ENCODE peak calls at places on chromosomes 3 and 15, in six cellular contexts. B, T, J, G, C and F are unnamed samples. For H3K4me1 and H3K27me3, the result is how much of the 10 kb centered on the place peaks cover.

GRCh38 chr3:181899702-181900101 is 188.0 kb downstream of the SOX2 start:
- DNase-seq in B (no peak), J (no peak), G (no peak), C (no peak), T (no peak), F (no peak)

GRCh38 chr15:34582461-34583357 is 742 bp downstream of the GOLGA8B start:
- DNase-seq in T (no peak), C (no peak), B (peak), J (peak), G (peak), F (peak)

GRCh38 chr15:101531170-101531569 is 41.7 kb upstream of the PCSK6 start:
- DNase-seq in G (no peak), C (no peak), B (no peak), J (no peak), T (no peak), F (no peak)

GRCh38 chr3:9211155-9211950 is 38.1 kb downstream of the SRGAP3 start:
- DNase-seq in T (no peak), C (no peak), J (peak), B (no peak), G (no peak), F (no peak)

GRCh38 chr15:80818996-80819395 is 39.8 kb downstream of the CEMIP start:
- DNase-seq in C (no peak), G (no peak), T (no peak), J (no peak), B (no peak), F (no peak)

GRCh38 chr15:101526890-101527289 is 37.4 kb upstream of the PCSK6 start:
- DNase-seq in C (no peak), G (no peak), J (no peak), T (no peak), B (no peak), F (no peak)

GRCh38 chr15:99735868-99736267 is 2.6 kb upstream of the LYSMD4 start:
- DNase-seq in B (no peak), T (no peak), G (no peak), J (no peak), C (no peak), F (no peak)

GRCh38 chr3:5010706-5011554 is 31.7 kb downstream of the BHLHE40 start:
- DNase-seq in B (peak), C (no peak), G (no peak), T (no peak), J (no peak), F (no peak)

GRCh38 chr3:123722021-123722420 is 137.2 kb upstream of the HACD2 start:
- DNase-seq in C (no peak), J (no peak), G (no peak), T (no peak), B (no peak), F (no peak)

GRCh38 chr3:851098-851790 is 241.6 kb upstream of the CNTN6 start:
- DNase-seq in J (no peak), T (peak), G (no peak), B (no peak), C (no peak), F (no peak)

GRCh38 chr15:56772868-56773639 is 39.7 kb upstream of the ZNF280D start:
- DNase-seq in J (peak), G (no peak), T (no peak), B (no peak), C (no peak), F (no peak)

GRCh38 chr3:45760878-45761711 is 35.2 kb downstream of the SLC6A20 start:
- DNase-seq in C (no peak), G (peak), J (peak), B (peak), T (peak), F (peak)

GRCh38 chr3:161420746-161421145 is 49.4 kb upstream of the SPTSSB start:
- DNase-seq in C (no peak), J (peak), G (no peak), B (no peak), T (peak), F (no peak)

GRCh38 chr15:31147456-31147855 is 45.9 kb upstream of the TRPM1 start:
- DNase-seq in G (no peak), B (no peak), C (no peak), T (no peak), J (no peak), F (no peak)

GRCh38 chr15:31150732-31151212 is 49.2 kb upstream of the TRPM1 start:
- DNase-seq in J (no peak), G (no peak), C (no peak), T (peak), B (no peak), F (no peak)

GRCh38 chr15:31149987-31150386 is 48.5 kb upstream of the TRPM1 start:
- DNase-seq in J (no peak), B (no peak), T (no peak), C (no peak), G (no peak), F (no peak)

GRCh38 chr15:31147943-31148621 is 46.6 kb upstream of the TRPM1 start:
- DNase-seq in C (no peak), J (no peak), B (no peak), G (no peak), T (no peak), F (no peak)

DNA sequence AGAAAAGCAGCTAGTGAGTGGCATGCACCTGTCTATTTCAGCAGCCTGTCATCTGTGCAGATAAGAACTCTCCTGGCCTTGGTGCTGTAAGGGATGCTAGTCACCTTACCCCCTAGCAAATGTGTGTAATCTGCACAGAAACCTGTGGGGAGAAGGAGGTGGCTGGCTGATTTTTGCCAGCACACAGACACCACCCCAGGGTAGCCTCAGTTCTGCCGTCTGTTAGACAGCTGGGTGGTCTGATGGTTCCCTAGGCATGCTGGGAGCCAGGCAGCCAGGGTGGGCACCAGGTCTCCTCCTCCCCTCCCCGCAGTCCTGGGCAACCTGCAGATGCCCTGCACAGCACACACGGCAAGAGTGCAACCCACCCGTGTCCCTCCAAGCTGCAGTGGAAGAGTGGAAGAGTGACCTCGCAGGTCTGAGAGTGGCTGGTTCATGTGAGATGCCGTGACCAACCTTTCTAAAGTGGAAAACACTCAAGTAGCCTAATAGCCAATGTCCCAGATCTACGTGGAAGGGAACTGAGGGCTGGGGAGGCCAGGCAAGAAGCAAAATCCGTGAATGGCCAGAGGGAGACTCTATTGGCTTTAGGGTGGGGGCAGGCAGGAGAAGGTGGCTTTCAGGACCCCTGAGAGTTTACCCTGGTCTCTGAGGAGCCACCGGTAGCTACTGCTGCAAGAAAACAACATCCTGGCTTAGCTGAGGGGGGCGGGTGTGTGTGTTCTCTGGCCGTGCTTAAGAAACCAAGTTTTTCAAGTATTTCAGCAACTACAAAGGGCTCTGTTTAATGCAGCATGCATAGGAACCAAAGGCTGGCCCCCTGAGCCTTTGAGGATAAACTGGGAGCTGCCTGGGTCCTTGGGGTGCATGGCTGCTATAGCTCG is 47.3 kb upstream of the TRPM1 start:
- DNase-seq in G (no peak), T (no peak), B (no peak), C (no peak), J (no peak), F (no peak)
- H3K4me1 ChIP-seq in G (under half), T (under half), B (under half), C (under half), J (under half), F (under half)

DNA sequence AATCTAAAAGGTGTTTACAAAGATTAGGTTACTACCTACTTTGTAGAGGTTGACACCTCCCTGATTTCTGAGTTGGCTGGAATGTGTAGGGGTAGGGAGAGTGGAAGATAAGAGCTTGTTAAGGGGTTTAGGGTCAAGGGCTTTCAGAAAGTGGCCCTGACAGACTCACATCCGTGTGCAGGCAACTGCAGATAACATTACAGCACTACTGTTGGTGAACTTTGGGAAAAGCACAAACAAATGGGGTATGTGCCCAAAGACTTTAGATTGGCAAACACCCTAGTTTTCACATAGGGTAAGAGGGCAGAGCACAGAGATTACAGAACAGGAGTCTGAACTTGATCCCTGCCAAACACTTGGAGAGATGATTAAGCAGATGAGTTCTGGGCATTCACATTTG is 375.7 kb downstream of the EPHB1 start:
- DNase-seq in C (no peak), J (no peak), B (no peak), T (no peak), G (no peak), F (no peak)
- H3K27me3 ChIP-seq in C (under half), J (under half), B (under half), T (under half), G (under half), F (under half)

DNA sequence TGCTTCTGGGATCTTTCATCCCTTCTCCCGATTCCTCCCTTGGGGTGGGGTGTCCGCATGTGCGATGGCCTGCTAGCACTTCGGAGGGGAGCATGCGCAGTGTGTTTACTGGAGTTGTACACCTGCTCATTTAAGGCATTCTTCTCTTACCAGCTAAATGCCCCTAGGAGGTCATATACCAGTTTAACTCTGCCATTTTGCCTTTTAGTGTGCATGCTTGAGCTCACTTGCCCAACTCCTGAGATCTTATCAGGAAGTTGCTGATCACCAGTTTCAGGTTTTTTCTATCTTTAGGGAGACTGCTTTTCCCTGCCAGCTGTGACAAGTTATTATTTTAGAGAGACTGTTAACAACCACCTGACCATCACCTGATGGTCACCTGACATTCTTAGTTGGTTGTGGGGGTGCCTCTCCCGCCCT is 63.6 kb downstream of the BFSP2 start:
- DNase-seq in T (no peak), J (no peak), C (no peak), B (no peak), G (no peak), F (no peak)
- H3K4me1 ChIP-seq in T (under half), J (under half), C (under half), B (under half), G (under half), F (under half)

DNA sequence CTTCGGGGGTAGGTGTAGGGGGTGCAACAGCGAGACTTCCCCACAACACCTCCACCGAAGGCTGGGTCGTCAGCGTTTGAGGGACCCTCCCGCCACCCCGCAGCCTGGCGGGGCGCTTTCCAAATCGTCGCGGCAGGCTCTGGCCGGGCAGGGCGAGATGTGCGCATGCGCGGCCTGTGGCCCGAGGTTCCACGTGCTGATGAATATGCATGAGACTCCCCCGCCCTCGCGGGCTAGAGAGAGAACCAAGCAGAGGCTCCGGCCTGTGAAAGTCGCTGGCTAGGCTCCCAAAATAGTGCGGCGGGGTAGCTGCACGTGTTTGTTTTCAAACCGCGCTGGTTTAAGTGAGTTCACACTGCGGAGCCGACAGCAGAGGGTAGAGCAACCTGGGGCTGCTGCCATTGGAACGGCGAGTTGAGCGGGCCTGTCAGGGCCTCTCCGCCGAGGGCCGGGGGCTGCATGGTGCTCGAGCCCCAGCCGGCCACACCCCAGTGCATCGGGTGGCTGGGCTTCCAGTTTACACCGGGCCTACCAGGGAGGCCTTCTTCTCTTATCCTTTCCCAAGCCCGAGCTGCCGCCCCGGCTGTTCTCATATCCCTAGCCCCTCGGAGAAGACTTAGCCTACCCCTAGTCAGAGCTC is 10.0 kb downstream of the ZIC1 start:
- DNase-seq in C (no peak), J (peak), G (no peak), T (no peak), B (no peak), F (peak)
- H3K27me3 ChIP-seq in C (under half), J (half or more), G (under half), T (half or more), B (half or more), F (half or more)

GRCh38 chr3:149534082-149534481 is 59.6 kb downstream of the TM4SF4 start:
- DNase-seq in J (no peak), B (no peak), C (no peak), T (no peak), G (no peak), F (no peak)
- H3K4me1 ChIP-seq in J (under half), B (under half), C (under half), T (under half), G (under half), F (under half)

DNA sequence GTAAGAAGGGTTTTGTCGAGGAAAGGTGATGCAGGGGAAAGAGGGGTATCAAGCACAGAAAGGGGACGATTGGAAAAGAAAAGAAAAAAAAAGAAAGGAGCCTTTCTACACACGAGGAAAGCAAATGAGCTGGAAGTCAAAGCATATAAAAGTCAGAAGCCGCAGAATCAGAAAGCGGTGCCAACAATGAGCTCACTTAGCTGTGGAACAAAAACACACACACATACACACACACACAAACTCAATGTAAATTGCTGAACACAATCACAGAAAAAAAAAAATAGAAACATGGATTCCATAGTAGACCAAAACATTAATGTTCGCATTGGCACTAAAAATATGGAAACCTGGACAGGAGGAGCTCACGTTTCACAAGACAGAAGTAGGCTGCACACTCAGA is 63.4 kb upstream of the FEZF2 start:
- DNase-seq in B (no peak), C (no peak), G (no peak), T (no peak), J (no peak), F (no peak)
- H3K27me3 ChIP-seq in B (under half), C (under half), G (under half), T (under half), J (under half), F (under half)

GRCh38 chr15:76945494-76945893 is 13.9 kb downstream of the RCN2 start:
- DNase-seq in J (peak), C (no peak), T (no peak), B (no peak), G (no peak), F (no peak)

GRCh38 chr15:76947454-76947853 is 15.9 kb downstream of the RCN2 start:
- DNase-seq in C (no peak), G (no peak), T (no peak), J (no peak), B (no peak), F (no peak)

GRCh38 chr15:76938752-76939151 is 7.2 kb downstream of the RCN2 start:
- DNase-seq in C (no peak), J (no peak), B (no peak), G (no peak), T (no peak), F (no peak)

GRCh38 chr15:76939715-76940114 is 8.2 kb downstream of the RCN2 start:
- DNase-seq in B (no peak), T (no peak), J (peak), C (no peak), G (no peak), F (no peak)

GRCh38 chr15:76942331-76942730 is 10.8 kb downstream of the RCN2 start:
- DNase-seq in G (no peak), T (no peak), B (no peak), J (no peak), C (no peak), F (no peak)
- H3K4me1 ChIP-seq in G (under half), T (under half), B (under half), J (under half), C (under half), F (under half)

DNA sequence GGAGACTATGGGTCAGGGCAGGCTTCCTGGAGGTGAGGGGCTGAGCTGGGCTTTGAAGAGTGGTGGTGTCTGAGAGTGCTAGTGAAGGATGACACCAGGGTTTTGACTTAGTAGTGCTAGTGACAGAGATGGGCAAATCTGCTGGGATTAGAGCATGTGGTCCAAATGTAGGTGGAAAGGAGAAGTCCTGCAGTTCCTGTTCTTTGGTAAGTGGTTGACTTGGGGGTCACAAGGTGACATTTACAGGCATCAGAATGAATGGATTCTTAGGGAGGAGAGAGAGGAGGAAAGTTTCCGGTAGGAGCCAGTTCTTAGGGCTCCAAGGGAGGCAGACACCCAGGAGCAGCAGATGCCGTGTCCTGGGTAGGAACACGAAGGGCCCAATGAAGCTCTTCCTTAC is 790 bp upstream of the DOCK3 start:
- DNase-seq in B (no peak), C (no peak), T (no peak), G (no peak), J (no peak), F (no peak)
- H3K27me3 ChIP-seq in B (under half), C (under half), T (under half), G (under half), J (under half), F (half or more)